ENCODE peak calls at places on chromosomes 1 and 21, in eight cellular contexts. E is psoas muscle; N is KG1; M is iPS-NIHi11; X is stimulated activated CD8-positive, alpha-beta memory T cell treated with anti-CD3 and anti-CD28 coated beads, Interleukin-15, amount 100 ng/mL, for 1 hour; B is nucleus accumbens; Y is LHCN-M2; U is activated gamma-delta T cell treated with anti-CD3 and anti-CD28 coated beads, Interleukin-2, amount 50 U/mL, for 16 hours. F is an unnamed sample.

GRCh38 chr1:4756851-4757580 is 102.6 kb downstream of the AJAP1 start:
- DNase-seq in E (no peak), N (no peak), M (no peak), X (no peak), B (no peak), Y (no peak), U (no peak), F (no peak)

GRCh38 chr1:29256979-29257804 is 20.9 kb downstream of the PTPRU start:
- DNase-seq in E (no peak), N (no peak), M (no peak), X (no peak), B (no peak), Y (peak; percentile 64), U (no peak), F (peak; percentile 85)

GRCh38 chr1:208880433-208881100 is 636.4 kb upstream of the PLXNA2 start:
- DNase-seq in E (no peak), N (no peak), M (no peak), X (no peak), B (no peak), Y (peak; percentile 48), U (no peak), F (peak; percentile 83)

GRCh38 chr1:112686417-112686816 is 12.0 kb downstream of the MOV10 start:
- DNase-seq in E (no peak), N (no peak), M (no peak), X (no peak), B (no peak), Y (no peak), U (no peak), F (no peak)

GRCh38 chr21:25563399-25564116 is 43.7 kb downstream of the MRPL39 start:
- DNase-seq in E (no peak), N (peak; percentile 32), M (no peak), X (no peak), B (no peak), Y (peak; percentile 26), U (no peak), F (peak; percentile 63)

GRCh38 chr1:193626695-193627094 is 440.3 kb upstream of the B3GALT2 start:
- DNase-seq in E (no peak), N (no peak), M (no peak), X (no peak), B (no peak), Y (no peak), U (no peak), F (no peak)

GRCh38 chr1:36207339-36207738 is 16.9 kb upstream of the THRAP3 start:
- DNase-seq in E (peak; percentile 79), N (no peak), M (peak; percentile 44), X (no peak), B (no peak), Y (peak; percentile 68), U (no peak), F (peak; percentile 96)

GRCh38 chr1:100298512-100298911 is 32.5 kb downstream of the RTCA start:
- DNase-seq in E (no peak), N (no peak), M (no peak), X (no peak), B (no peak), Y (no peak), U (no peak), F (no peak)

GRCh38 chr1:14543191-14543849 is 55.2 kb upstream of the KAZN start:
- DNase-seq in E (no peak), N (no peak), M (no peak), X (no peak), B (no peak), Y (peak; percentile 45), U (no peak), F (no peak)

GRCh38 chr1:110264430-110264829 is 54.3 kb downstream of the KCNC4 start:
- DNase-seq in E (no peak), N (no peak), M (no peak), X (no peak), B (no peak), Y (no peak), U (no peak), F (no peak)

GRCh38 chr1:25068829-25069228 is 138.8 kb upstream of the RUNX3 start:
- DNase-seq in E (no peak), N (no peak), M (no peak), X (no peak), B (no peak), Y (no peak), U (no peak), F (no peak)

GRCh38 chr1:51192213-51192843 is 43.7 kb upstream of the RNF11 start:
- DNase-seq in E (peak; percentile 43), N (peak; percentile 72), M (peak; percentile 62), X (peak; percentile 39), B (peak; percentile 2), Y (peak; percentile 80), U (peak; percentile 22), F (peak; percentile 89)

GRCh38 chr1:157659576-157660247 is 40.9 kb downstream of the FCRL3 start:
- DNase-seq in E (no peak), N (no peak), M (no peak), X (no peak), B (no peak), Y (no peak), U (no peak), F (no peak)

GRCh38 chr21:34808569-34809204 is 139.9 kb downstream of the CLIC6 start:
- DNase-seq in E (no peak), N (no peak), M (no peak), X (no peak), B (no peak), Y (peak; percentile 80), U (no peak), F (peak; percentile 75)

GRCh38 chr1:15963968-15964648 is 11.8 kb downstream of the ZBTB17 start:
- DNase-seq in E (peak; percentile 21), N (no peak), M (no peak), X (no peak), B (no peak), Y (no peak), U (no peak), F (no peak)

GRCh38 chr1:201267481-201268229 is 15.7 kb upstream of the PKP1 start:
- DNase-seq in E (no peak), N (no peak), M (no peak), X (no peak), B (no peak), Y (peak; percentile 85), U (no peak), F (no peak)

GRCh38 chr1:101153692-101154091 is 83.1 kb upstream of the S1PR1 start:
- DNase-seq in E (no peak), N (no peak), M (no peak), X (no peak), B (no peak), Y (no peak), U (no peak), F (no peak)